ENCODE peak calls at places on chromosomes 1 and 21, in five cellular contexts. I is A549, G is IMR-90, O is transverse colon, T is endothelial cell of umbilical vein. U is an unnamed sample.

GRCh38 chr1:32877211-32878110 is 6.7 kb upstream of the FNDC5 start:
- DNase-seq in I (no peak), G (no peak), O (no peak), T (no peak), U (peak; percentile 88)

GRCh38 chr21:15688809-15689208 is 41.0 kb upstream of the USP25 start:
- DNase-seq in I (no peak), G (no peak), O (no peak), T (no peak), U (no peak)

GRCh38 chr1:29475256-29475800 is 239.0 kb downstream of the PTPRU start:
- DNase-seq in I (no peak), G (no peak), O (no peak), T (no peak), U (no peak)

GRCh38 chr1:178531897-178532296 is 19.0 kb downstream of the TEX35 start:
- DNase-seq in I (no peak), G (no peak), O (no peak), T (no peak), U (no peak)

GRCh38 chr1:248863011-248863881 is 4.4 kb upstream of the ZNF692 start:
- DNase-seq in I (peak; percentile 69), G (peak; percentile 47), O (peak; percentile 93), T (peak; percentile 76), U (peak; percentile 92)

GRCh38 chr1:78676347-78676982 is 26.8 kb downstream of the IFI44 start:
- DNase-seq in I (peak; percentile 12), G (peak; percentile 78), O (peak; percentile 38), T (peak; percentile 70), U (peak; percentile 41)

GRCh38 chr1:7541629-7542028 is 229.5 kb upstream of the VAMP3 start:
- DNase-seq in I (no peak), G (peak; percentile 94), O (no peak), T (no peak), U (no peak)

GRCh38 chr1:231828182-231828920 is 201.8 kb downstream of the DISC1 start:
- DNase-seq in I (peak; percentile 81), G (peak; percentile 95), O (no peak), T (peak; percentile 96), U (no peak)

GRCh38 chr1:203695116-203695515 is 68.5 kb downstream of the ATP2B4 start:
- DNase-seq in I (no peak), G (no peak), O (no peak), T (no peak), U (peak; percentile 47)

GRCh38 chr1:64540265-64540791 is 70.4 kb downstream of the CACHD1 start:
- DNase-seq in I (no peak), G (no peak), O (no peak), T (peak; percentile 81), U (no peak)

GRCh38 chr1:116574581-116575291 is 3.9 kb upstream of the CD58 start:
- DNase-seq in I (peak; percentile 65), G (peak; percentile 65), O (peak; percentile 71), T (peak; percentile 72), U (peak; percentile 73)

GRCh38 chr1:153277852-153278251 is 18.4 kb downstream of the LORICRIN start:
- DNase-seq in I (peak; percentile 33), G (no peak), O (peak; percentile 35), T (no peak), U (no peak)

GRCh38 chr1:58841455-58841854 is 57.6 kb upstream of the JUN start:
- DNase-seq in I (no peak), G (no peak), O (peak; percentile 33), T (no peak), U (no peak)

GRCh38 chr21:27425172-27425571 is 458.3 kb upstream of the ADAMTS5 start:
- DNase-seq in I (no peak), G (no peak), O (no peak), T (no peak), U (no peak)
- TF ChIP-seq CTCF in I (no peak), G (no peak), O (no peak), T (no peak), U (no peak)

GRCh38 chr1:154493276-154493675 is 8.7 kb upstream of the TDRD10 start:
- DNase-seq in I (no peak), G (no peak), O (peak; percentile 39), T (peak; percentile 84), U (peak; percentile 77)

GRCh38 chr1:154490327-154490726 is 11.7 kb upstream of the TDRD10 start:
- DNase-seq in I (no peak), G (no peak), O (no peak), T (peak; percentile 49), U (no peak)

GRCh38 chr1:154488942-154489341 is 13.1 kb upstream of the TDRD10 start:
- DNase-seq in I (no peak), G (no peak), O (no peak), T (no peak), U (no peak)

GRCh38 chr1:154489863-154490262 is 12.2 kb upstream of the TDRD10 start:
- DNase-seq in I (no peak), G (no peak), O (no peak), T (peak; percentile 41), U (no peak)

DNA sequence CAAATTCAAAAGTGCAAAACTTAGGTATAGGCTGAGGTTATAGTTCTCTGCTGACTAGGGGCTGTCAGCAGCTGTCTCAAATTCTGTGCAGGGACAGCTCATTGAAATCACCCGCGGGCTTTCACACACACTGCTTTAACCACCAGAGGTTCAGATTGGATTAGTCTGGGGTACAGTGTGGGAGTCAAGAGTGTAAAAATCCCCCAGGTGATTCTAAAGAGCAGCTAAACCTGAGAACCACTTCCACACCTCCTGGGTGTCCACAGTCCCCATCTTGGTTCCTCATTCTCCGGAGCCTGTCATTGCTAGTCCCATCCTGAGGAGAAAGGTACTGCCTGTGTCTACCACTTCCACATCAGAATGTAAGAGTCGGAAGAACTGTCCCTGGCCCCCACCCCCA is 9.9 kb upstream of the TDRD10 start:
- DNase-seq in I (no peak), G (no peak), O (no peak), T (no peak), U (no peak)
- H3K27ac ChIP-seq in I (no peak overlapping the region), G (no peak overlapping the region), O (peak overlapping the region; percentile 23), T (peak overlapping the region; percentile 89), U (peak overlapping the region; percentile 76)

DNA sequence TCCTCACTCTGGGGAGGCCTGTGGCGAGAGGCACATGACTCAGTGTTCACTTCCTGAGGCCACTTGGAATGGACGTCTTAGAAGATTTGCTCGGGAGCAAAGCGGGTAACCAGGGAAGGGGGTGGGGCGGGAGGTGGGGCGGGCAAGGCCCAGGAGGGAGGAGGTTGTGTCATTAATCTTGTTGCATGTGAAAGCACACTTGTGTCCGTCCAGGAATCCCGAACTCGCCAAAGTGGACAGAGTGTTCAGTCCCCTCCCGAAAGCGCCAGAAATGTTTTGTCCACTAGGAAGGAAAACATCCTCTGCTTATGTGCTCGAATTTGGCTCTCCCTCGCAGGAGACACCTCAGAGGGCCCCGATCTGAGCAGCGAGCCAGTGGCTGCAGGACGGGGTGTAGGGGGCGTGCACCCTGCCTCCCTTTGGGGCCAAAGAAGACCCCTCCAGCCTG is 84.2 kb downstream of the SPSB1 start:
- DNase-seq in I (no peak), G (peak; percentile 47), O (peak; percentile 58), T (peak; percentile 68), U (no peak)
- TF ChIP-seq POLR2A in I (no peak), G (no peak), O (no peak), T (no peak), U (no peak)

DNA sequence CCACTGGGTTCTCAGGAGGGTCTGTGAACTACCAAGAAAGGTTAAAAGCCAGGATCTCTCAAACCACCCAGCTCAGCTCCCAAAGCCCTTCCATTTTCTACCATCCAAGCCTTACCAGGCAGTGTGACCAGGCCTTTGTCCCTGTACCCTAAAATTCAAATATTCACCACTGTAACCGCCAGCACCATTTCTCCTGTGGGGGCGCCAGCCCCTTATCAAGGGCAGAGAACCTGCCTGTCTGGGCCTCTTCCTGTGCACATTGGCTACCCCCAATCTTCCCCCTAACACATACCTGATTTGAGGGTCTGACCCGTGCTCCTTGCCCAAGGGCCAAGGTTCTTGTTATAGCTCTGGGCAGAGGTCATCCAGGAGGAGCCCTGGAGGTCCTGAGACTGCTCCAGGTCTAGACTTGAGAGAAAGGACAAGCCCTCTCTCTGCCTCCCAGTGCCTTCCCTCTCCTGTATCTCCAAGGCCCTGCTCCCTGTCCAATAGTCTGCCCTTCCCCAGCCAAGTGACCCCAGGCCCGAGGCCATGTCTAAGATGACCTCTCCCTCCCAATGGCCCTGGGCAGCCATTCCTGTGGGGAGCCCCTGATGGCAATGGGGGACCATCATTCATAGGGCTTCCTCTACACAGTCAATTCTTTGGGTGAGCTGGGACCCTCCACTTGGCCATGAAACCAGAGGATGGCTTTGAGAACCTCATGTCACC is 78.5 kb downstream of the FHAD1 start:
- DNase-seq in I (no peak), G (no peak), O (no peak), T (no peak), U (no peak)
- TF ChIP-seq CTCF in I (no peak), G (no peak), O (no peak), T (no peak), U (no peak)

GRCh38 chr21:38796426-38796825 is 9.3 kb upstream of the ETS2 start:
- DNase-seq in I (no peak), G (peak; percentile 56), O (no peak), T (peak; percentile 21), U (no peak)
- H3K27ac ChIP-seq in I (peak overlapping the region; percentile 98), G (no peak overlapping the region), O (peak overlapping the region; percentile 75), T (no peak overlapping the region), U (no peak overlapping the region)

GRCh38 chr1:14775434-14775833 is 176.9 kb downstream of the KAZN start:
- DNase-seq in I (no peak), G (no peak), O (no peak), T (no peak), U (no peak)
- TF ChIP-seq POLR2A in I (no peak), G (no peak), O (no peak), T (no peak), U (no peak)

DNA sequence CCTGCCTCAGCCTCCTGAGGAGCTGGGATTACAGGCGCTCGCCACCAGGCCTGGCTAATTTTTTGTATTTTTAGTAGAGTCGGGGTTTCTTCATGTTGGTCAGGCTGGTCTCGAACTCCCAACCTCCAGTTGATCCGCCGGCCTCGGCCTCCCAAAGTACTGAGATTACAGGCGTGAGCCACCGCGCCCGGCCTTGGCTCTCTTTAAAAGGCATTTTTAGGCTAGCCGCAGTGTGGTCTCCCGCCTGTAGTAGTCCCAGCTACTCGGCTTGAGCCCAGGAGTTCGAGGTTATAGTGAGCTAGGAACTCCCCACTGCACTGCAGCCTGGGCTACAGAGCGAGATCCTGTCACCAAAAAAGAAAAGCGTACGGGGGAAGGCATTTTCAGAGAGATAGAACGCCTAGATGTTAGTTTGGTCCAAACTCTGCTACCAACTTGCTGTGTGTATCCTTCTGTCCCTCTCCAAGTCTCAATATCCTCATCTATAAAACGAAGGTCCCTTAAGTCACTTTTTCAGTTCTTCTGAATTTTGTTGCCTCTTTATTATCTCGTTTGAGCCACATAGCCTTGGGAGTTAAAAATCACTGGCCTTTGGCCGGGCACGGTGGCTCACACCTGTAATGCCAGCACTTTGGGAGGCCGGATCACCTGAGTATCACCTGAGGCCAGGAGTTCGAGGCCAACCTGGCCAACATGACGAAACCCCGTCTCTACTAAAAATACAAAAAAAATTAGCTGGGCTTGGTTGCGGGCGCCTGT is 734 bp downstream of the MED18 start:
- DNase-seq in I (no peak), G (peak; percentile 21), O (peak; percentile 31), T (peak; percentile 25), U (peak; percentile 33)
- TF ChIP-seq CTCF in I (no peak), G (peak; percentile 4), O (peak; percentile 8), T (no peak), U (no peak)

GRCh38 chr1:186139115-186139514 is 235.9 kb downstream of the TPR start:
- DNase-seq in I (no peak), G (no peak), O (no peak), T (no peak), U (no peak)
- H3K27ac ChIP-seq in I (no peak overlapping the region), G (no peak overlapping the region), O (no peak overlapping the region), T (no peak overlapping the region), U (no peak overlapping the region)

U was measured in heart left ventricle.